ENCODE peak calls at places on chromosome 19, in four cellular contexts. S, X, F and J are unnamed samples.

GRCh38 chr19:16193466-16193865 is 4.2 kb upstream of the AP1M1 start:
- DNase-seq in X (no peak), S (no peak), F (no peak), J (no peak)

GRCh38 chr19:43438291-43439162 is 23.8 kb downstream of the TEX101 start:
- DNase-seq in S (peak), F (peak), X (peak), J (peak)

GRCh38 chr19:6475321-6476108 is 6.1 kb downstream of the DENND1C start:
- DNase-seq in F (no peak), X (no peak), S (no peak), J (no peak)

GRCh38 chr19:56637976-56638555 is 4.9 kb upstream of the SMIM17 start:
- DNase-seq in F (peak), X (peak), S (peak), J (peak)

GRCh38 chr19:52492991-52493470 is 34.4 kb upstream of the ZNF808 start:
- DNase-seq in X (no peak), S (no peak), F (no peak), J (no peak)

GRCh38 chr19:15249912-15250634 is 17.8 kb upstream of the EPHX3 start:
- DNase-seq in F (no peak), S (peak), X (peak), J (peak)

GRCh38 chr19:16566161-16566560 is 6.1 kb downstream of the SLC35E1 start:
- DNase-seq in X (no peak), S (no peak), F (no peak), J (no peak)

GRCh38 chr19:41993612-41994483 is at the start of gene ATP1A3:
- DNase-seq in X (peak), F (peak), S (no peak), J (peak)

GRCh38 chr19:17346109-17346671 is 8.8 kb downstream of the GTPBP3 start:
- DNase-seq in F (peak), X (peak), S (peak), J (no peak)

GRCh38 chr19:41363371-41363752 is 587 bp downstream of the B9D2 start:
- DNase-seq in S (no peak), F (no peak), X (no peak), J (no peak)

GRCh38 chr19:38944981-38945506 is 14.3 kb downstream of the MRPS12 start:
- DNase-seq in F (no peak), X (no peak), S (no peak), J (no peak)

GRCh38 chr19:35712910-35713845 is 4.6 kb upstream of the KMT2B start:
- DNase-seq in X (no peak), F (no peak), S (no peak), J (no peak)
- H3K27ac ChIP-seq in X (no peak), F (no peak), S (no peak), J (no peak)

DNA sequence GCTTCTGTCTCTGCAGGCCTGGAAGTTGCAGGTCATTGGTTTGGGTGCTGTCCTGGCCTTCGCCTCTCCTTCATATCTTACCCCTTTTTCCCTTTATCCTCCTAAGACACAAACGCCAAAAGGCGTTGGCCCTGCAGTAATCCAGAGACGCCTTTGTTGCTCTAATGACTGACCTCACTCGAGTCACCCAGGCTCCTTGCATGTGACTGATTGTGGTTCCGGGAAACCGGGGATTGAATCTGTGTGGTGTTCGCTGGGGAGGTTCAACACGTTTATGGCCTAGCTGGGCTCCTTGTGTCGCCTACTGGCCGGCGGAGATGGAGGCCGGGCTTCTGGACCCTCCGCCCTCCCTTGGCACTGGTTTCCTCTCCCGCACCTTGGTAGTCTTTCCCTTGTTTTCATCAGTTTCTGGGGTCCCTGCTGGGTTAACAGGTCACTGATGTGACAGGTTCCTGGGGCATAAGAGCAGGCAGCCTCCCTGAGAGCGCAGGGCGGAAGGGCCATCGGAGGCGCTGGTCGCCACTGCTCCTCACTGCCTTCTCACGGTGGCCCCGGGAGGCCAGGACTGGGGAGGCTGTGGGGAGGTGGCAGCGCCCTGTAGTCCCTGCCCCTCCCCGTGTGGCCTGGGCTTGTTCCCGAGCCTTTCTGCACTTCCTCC is 18.3 kb upstream of the NDUFS7 start:
- DNase-seq in S (no peak), F (no peak), X (peak), J (no peak)
- H3K27ac ChIP-seq in S (no peak), F (no peak), X (no peak), J (no peak)

DNA sequence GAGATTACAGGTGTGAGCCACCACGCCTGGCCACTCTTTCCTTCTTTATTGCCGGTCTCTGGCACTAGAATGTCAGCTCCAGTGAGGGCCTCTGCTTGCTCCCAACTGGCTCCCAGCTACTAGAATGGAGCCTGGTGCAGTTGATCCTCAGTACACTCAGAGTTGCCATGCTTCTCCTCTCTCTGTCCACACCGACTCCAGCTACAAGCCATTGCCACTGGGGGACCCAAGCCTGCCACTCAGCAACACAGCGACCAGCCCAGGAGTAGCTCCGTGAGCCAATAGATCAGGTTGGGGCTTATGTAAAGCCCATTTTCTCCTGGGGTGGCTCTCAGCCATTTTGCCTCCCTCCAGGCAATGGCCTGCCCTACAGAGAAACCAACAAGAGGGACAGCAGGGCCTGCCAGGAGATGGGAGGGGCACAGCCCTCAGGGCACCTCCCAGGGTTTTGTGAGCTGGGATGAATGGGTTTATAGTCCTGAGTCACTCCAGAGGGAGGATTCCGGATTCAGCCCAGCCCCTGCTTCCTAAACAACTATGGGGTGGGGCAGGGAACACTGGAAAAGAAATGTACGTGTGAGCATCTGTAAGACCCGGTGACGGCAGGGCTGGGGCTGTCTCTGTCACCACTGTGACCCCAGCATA is 36.5 kb downstream of the OPA3 start:
- DNase-seq in X (peak), S (no peak), F (peak), J (no peak)
- H3K27ac ChIP-seq in X (no peak), S (no peak), F (peak), J (no peak)

GRCh38 chr19:18475762-18476331 is 37.9 kb upstream of the ISYNA1 start:
- DNase-seq in S (no peak), F (no peak), X (no peak), J (no peak)
- H3K27ac ChIP-seq in S (no peak), F (no peak), X (no peak), J (no peak)

GRCh38 chr19:5330307-5330720 is 10.3 kb downstream of the PTPRS start:
- DNase-seq in S (no peak), X (no peak), F (no peak), J (no peak)
- H3K27ac ChIP-seq in S (no peak), X (no peak), F (no peak), J (no peak)

GRCh38 chr19:2795827-2796658 is 10.7 kb downstream of the THOP1 start:
- DNase-seq in S (no peak), X (no peak), F (no peak), J (no peak)
- H3K27ac ChIP-seq in S (no peak), X (no peak), F (no peak), J (no peak)

DNA sequence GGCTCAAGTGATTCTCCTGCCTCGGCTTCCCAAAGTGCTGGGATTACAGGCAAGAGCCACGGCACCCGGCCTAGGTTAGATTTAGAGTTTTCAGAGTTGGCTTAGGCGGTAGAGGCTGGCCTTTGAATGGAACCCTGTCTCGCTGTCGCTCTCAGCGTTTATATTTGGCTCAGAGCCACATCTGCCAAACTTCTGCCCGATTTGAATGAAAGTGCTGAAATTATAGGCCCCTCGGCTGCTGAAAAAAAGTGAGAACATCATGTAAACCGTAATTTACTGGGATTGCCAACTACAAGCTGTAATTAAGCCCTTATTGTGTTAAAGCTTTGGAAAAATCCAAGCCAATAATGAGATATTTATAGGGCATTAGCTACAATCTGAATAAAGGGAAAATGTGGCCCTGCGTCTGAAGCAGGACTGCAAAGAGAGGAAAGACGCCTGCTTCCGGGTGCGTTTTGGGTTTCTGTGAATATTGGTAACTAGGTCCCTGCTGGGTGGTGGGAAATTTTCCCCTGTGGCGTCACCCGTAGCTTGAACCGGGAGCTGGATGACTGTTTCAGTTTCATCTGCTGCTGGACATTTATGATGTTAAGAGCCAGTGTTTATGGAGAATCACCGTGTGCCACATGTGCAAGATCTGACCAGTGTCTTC is 9.8 kb downstream of the DNM2 start:
- DNase-seq in X (no peak), F (no peak), S (no peak), J (no peak)
- H3K27ac ChIP-seq in X (peak), F (no peak), S (no peak), J (no peak)

DNA sequence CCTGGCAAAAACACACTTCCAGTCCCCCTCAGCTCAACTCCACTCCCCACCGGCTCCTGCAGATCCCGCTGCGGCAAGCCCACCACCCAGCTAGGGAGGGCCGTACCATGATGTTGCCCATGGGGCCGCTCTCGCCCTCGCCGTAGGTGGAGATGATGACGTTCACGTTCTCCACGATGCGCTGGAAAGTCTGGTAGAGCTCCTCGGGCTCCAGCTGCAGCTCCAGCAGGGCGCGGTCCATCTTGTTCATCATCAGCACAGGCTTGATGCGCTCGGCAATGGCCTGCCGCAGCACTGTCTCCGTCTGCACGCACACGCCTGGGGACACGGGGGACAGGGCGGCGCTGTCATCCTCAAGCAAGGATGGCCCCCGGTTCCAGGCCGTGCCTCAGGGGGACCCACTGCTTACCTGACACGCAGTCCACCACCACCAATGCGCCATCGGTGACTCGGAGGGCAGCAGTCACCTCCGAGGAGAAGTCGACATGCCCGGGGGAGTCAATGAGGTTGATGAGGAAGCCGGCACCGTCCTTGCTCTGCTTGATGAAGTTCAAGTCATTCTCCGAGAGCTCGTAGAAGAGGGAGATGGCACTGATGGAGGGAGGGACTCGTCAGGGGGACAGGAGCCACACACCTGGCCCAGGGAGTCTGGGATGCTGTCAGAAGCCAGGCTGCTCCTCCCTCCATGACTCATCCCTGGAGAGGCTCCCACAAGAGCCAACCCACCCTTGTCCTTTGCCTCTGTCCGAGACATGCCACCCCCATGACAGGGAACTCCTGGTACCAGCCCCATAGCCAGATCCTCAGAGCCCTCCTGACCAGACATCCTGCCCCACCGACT is 2.3 kb downstream of the EEF2 start:
- DNase-seq in S (no peak), F (peak), X (peak), J (peak)
- H3K27ac ChIP-seq in S (peak), F (no peak), X (peak), J (peak)

DNA sequence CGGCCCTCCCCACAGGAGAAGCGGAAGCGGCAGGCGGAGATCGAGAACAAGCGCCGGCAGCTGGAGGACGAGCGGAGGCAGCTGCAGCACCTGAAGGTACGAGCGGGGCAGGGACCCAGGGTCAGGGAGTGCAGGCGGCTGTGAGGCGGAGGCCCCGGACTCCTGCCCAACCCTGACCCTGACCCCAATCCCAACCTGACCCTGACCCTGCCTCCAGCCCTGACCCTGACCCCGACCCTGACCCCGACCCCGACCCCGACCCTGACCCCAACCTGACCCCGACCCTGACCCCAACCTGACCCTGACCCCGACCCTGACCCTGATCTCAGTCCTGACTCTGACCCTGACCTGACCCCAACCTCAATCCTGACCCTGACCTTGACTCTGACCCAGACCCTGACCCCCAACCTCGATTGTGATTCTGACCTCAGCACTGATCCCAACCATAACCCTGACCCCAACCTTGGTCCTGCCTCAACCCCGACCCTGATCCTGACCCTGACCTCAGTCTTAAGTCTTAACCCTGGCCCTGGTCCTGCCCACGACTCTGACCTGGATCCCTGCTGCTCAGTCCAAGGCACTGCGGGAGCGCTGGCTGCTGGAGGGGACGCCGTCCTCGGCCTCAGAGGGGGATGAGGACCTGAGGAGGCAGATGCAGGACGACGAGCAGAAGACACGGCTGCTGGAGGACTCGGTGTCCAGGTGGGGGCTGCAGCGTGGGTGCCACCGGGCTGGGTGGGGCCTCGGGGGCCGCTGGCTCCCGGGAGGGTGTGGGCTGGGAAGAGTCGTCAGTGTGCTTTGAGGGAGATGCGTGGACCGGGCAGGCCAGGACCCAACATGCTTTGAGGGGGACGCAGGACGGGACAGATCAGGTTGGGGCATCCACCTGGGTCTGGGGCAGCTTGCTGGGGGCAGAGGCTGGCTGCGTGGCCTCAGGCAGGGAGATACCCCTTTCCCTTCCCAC is 18.5 kb downstream of the PALM start:
- DNase-seq in F (no peak), S (no peak), X (no peak), J (no peak)
- H3K27ac ChIP-seq in F (no peak), S (peak), X (no peak), J (no peak)